ENCODE peak calls at places on chromosomes 2 and 18, in four cellular contexts. X, D, F and S are unnamed samples.

GRCh38 chr18:31190919-31191318 is 28.3 kb upstream of the DSC1 start:
- DNase-seq in F (no peak), D (peak; percentile 61), X (no peak), S (no peak)

GRCh38 chr2:190722061-190722759 is 73.3 kb downstream of the NAB1 start:
- DNase-seq in X (no peak), D (no peak), F (no peak), S (no peak)

GRCh38 chr2:121281694-121282093 is 3.3 kb downstream of the TFCP2L1 start:
- DNase-seq in F (no peak), D (no peak), X (no peak), S (no peak)

GRCh38 chr2:29275186-29275585 is 160.0 kb downstream of the CLIP4 start:
- DNase-seq in D (no peak), F (no peak), X (no peak), S (no peak)

GRCh38 chr2:234666911-234667310 is 170.0 kb upstream of the ARL4C start:
- DNase-seq in D (no peak), F (no peak), X (no peak), S (no peak)

GRCh38 chr2:146392191-146392590 is 1452.6 kb upstream of the ACVR2A start:
- DNase-seq in X (no peak), F (no peak), D (no peak), S (no peak)

GRCh38 chr2:217723078-217723477 is 279.7 kb downstream of the TNS1 start:
- DNase-seq in X (peak; percentile 69), D (no peak), F (no peak), S (no peak)

GRCh38 chr2:217291259-217291658 is 431.4 kb upstream of the TNP1 start:
- DNase-seq in F (no peak), X (no peak), D (no peak), S (no peak)

GRCh38 chr18:11074879-11075278 is 74.5 kb downstream of the PIEZO2 start:
- DNase-seq in D (no peak), X (no peak), F (no peak), S (no peak)

GRCh38 chr18:37671530-37671929 is 105.9 kb upstream of the CELF4 start:
- DNase-seq in D (no peak), X (no peak), F (no peak), S (no peak)

GRCh38 chr2:221450280-221450679 is 121.8 kb downstream of the EPHA4 start:
- DNase-seq in X (no peak), F (no peak), D (no peak), S (no peak)

GRCh38 chr18:2908166-2908945 is 61.5 kb downstream of the EMILIN2 start:
- DNase-seq in D (no peak), F (no peak), X (no peak), S (no peak)

GRCh38 chr2:105797298-105797819 is 52.6 kb downstream of the NCK2 start:
- DNase-seq in F (no peak), D (no peak), X (no peak), S (no peak)

GRCh38 chr2:160257015-160257741 is 57.1 kb upstream of the ITGB6 start:
- DNase-seq in F (no peak), X (peak; percentile 20), D (peak; percentile 68), S (no peak)

GRCh38 chr2:170212625-170213280 is 34.8 kb downstream of the MYO3B start:
- DNase-seq in X (no peak), D (no peak), F (no peak), S (no peak)

GRCh38 chr2:113078350-113078839 is 10.6 kb downstream of the IL1F10 start:
- DNase-seq in F (no peak), D (peak; percentile 13), X (no peak), S (no peak)

GRCh38 chr2:185578293-185578692 is 160.3 kb upstream of the FSIP2 start:
- DNase-seq in F (no peak), D (no peak), X (no peak), S (no peak)

GRCh38 chr2:159456500-159457426 is 159.6 kb downstream of the BAZ2B start:
- DNase-seq in F (no peak), X (peak; percentile 12), D (no peak), S (no peak)

GRCh38 chr2:48248251-48248933 is 281.6 kb upstream of the STON1 start:
- DNase-seq in F (no peak), D (no peak), X (peak; percentile 93), S (no peak)

GRCh38 chr2:221501883-221502269 is 70.2 kb downstream of the EPHA4 start:
- DNase-seq in X (no peak), F (no peak), D (no peak), S (no peak)

GRCh38 chr2:65576861-65577601 is 144.6 kb upstream of the SPRED2 start:
- DNase-seq in F (no peak), X (peak; percentile 96), D (peak; percentile 36), S (no peak)

GRCh38 chr18:45663646-45664045 is 48.4 kb downstream of the SLC14A2 start:
- DNase-seq in F (no peak), D (no peak), X (no peak), S (no peak)

GRCh38 chr2:226661789-226662545 is 137.7 kb downstream of the IRS1 start:
- DNase-seq in X (peak; percentile 71), D (no peak), F (no peak), S (no peak)

GRCh38 chr18:27185025-27185763 is at the start of gene CHST9:
- DNase-seq in X (no peak), F (peak; percentile 73), D (peak; percentile 22), S (peak; percentile 25)

GRCh38 chr2:200812122-200813022 is 662 bp downstream of the BZW1 start:
- DNase-seq in D (peak; percentile 69), F (peak; percentile 79), X (peak; percentile 58), S (no peak)

GRCh38 chr18:24270937-24271380 is 126.7 kb downstream of the OSBPL1A start:
- DNase-seq in F (peak; percentile 46), D (no peak), X (peak; percentile 24), S (no peak)

GRCh38 chr2:112144966-112145365 is 6.8 kb downstream of the FBLN7 start:
- DNase-seq in X (no peak), F (no peak), D (no peak), S (no peak)

GRCh38 chr2:9758741-9759140 is 84.5 kb upstream of the TAF1B start:
- DNase-seq in X (no peak), D (no peak), F (no peak), S (no peak)

GRCh38 chr2:66437055-66437454 is 2.1 kb downstream of the MEIS1 start:
- DNase-seq in D (no peak), X (no peak), F (no peak), S (no peak)

GRCh38 chr2:137420744-137421143 is 543.5 kb upstream of the HNMT start:
- DNase-seq in F (peak; percentile 7), D (no peak), X (no peak), S (no peak)

GRCh38 chr2:74513605-74514367 is 464 bp upstream of the TLX2 start:
- DNase-seq in D (no peak), F (peak; percentile 54), X (no peak), S (no peak)

GRCh38 chr2:240465268-240465764 is 29.9 kb downstream of the GPC1 start:
- DNase-seq in F (no peak), D (peak; percentile 3), X (no peak), S (peak; percentile 10)

GRCh38 chr2:3648652-3649177 is 9.3 kb upstream of the ALLC start:
- DNase-seq in X (no peak), D (no peak), F (no peak), S (no peak)

GRCh38 chr2:5074738-5075137 is 617.4 kb upstream of the SOX11 start:
- DNase-seq in X (no peak), F (no peak), D (no peak), S (no peak)

DNA sequence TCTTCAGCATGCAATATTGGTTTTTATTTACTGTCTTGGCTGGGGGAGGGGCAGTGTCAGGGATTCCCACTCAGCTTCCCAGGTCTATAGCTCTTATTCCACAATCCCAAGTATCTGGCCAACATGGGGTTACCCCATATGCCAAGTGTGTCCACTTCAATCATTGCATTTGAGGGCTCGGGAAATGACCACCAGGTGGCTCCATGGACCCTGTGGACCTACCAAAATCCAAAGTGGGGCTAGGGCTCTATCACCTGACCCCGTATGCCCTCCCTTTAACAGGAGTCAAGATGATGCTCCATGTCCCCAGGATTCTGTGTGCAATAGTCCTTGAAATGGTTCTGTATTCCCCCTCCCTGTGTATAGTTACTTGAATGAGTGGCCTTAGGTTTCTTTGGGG is 12.1 kb upstream of the TRAF3IP1 start:
- DNase-seq in F (peak; percentile 48), X (no peak), D (no peak), S (no peak)
- TF ChIP-seq CTCF in F (peak; percentile 52), X (peak; percentile 56), D (peak; percentile 6), S (peak; percentile 21)

GRCh38 chr2:219279151-219279915 is at the start of gene DNAJB2:
- DNase-seq in X (peak; percentile 99), D (peak; percentile 99), F (peak; percentile 98), S (peak; percentile 99)
- TF ChIP-seq CTCF in X (peak; percentile 55), D (no peak), F (no peak), S (no peak)

GRCh38 chr2:173436088-173436487 is 81.4 kb downstream of the CDCA7 start:
- DNase-seq in F (no peak), D (no peak), X (no peak), S (no peak)
- TF ChIP-seq CTCF in F (no peak), D (no peak), X (no peak), S (no peak)

DNA sequence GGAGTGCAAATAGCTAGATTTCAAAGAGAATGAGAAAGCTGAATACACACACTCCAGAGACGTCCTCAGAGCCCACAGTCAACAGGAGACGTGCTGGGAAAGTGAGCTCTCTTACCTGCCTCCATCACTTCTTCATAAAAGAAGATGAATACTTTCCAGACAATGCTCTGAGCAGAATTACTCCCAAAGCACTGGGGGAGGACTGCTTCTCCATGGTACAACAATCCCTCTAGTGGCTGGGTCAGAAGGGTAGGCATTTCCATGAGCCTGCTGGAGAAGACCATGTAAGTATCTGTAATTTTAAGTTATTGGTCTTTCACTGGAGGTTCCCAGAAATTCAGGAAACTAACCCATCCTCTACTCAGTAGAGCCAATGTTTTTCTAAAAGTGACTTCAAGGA is 190.3 kb downstream of the RBM43 start:
- DNase-seq in F (peak; percentile 55), X (peak; percentile 62), D (no peak), S (no peak)
- TF ChIP-seq CTCF in F (peak; percentile 53), X (peak; percentile 77), D (no peak), S (no peak)

GRCh38 chr2:1654696-1655374 is 89.5 kb downstream of the PXDN start:
- DNase-seq in F (no peak), D (no peak), X (no peak), S (no peak)

GRCh38 chr2:1658394-1659151 is 85.7 kb downstream of the PXDN start:
- DNase-seq in D (no peak), F (no peak), X (no peak), S (no peak)

GRCh38 chr2:1655461-1655860 is 88.9 kb downstream of the PXDN start:
- DNase-seq in F (no peak), D (no peak), X (no peak), S (no peak)

GRCh38 chr2:1656961-1657841 is 87.1 kb downstream of the PXDN start:
- DNase-seq in F (no peak), X (no peak), D (no peak), S (no peak)

GRCh38 chr2:1656326-1656960 is 87.9 kb downstream of the PXDN start:
- DNase-seq in F (peak; percentile 34), X (no peak), D (no peak), S (no peak)
- TF ChIP-seq CTCF in F (peak; percentile 33), X (peak; percentile 23), D (no peak), S (no peak)